ENCODE peak calls at places on chromosome 21, in five cellular contexts. P is H1, N is K562, H is HepG2, Z is SK-N-SH. X is an unnamed sample.

GRCh38 chr21:21997390-21998333 is 999.5 kb downstream of the NCAM2 start:
- DNase-seq in P (no peak), N (no peak), H (no peak), Z (no peak), X (no peak)

GRCh38 chr21:23853796-23854379 is 1753.4 kb downstream of the MRPL39 start:
- DNase-seq in P (no peak), N (peak), H (no peak), Z (peak), X (no peak)

GRCh38 chr21:36630485-36631206 is 68.3 kb upstream of the SIM2 start:
- DNase-seq in P (peak), N (peak), H (peak), Z (peak), X (no peak)

GRCh38 chr21:45971487-45972352 is 9.8 kb upstream of the COL6A1 start:
- DNase-seq in P (no peak), N (no peak), H (no peak), Z (peak), X (no peak)

GRCh38 chr21:46065215-46065992 is 32.5 kb upstream of the COL6A2 start:
- DNase-seq in P (no peak), N (no peak), H (no peak), Z (no peak), X (no peak)

GRCh38 chr21:37712204-37712934 is 203.9 kb downstream of the KCNJ6 start:
- DNase-seq in P (peak), N (peak), H (peak), Z (peak), X (no peak)

GRCh38 chr21:37862536-37862935 is 53.7 kb downstream of the KCNJ6 start:
- DNase-seq in P (peak), N (no peak), H (no peak), Z (peak), X (no peak)

GRCh38 chr21:15943009-15943666 is 213.4 kb downstream of the USP25 start:
- DNase-seq in P (no peak), N (no peak), H (peak), Z (no peak), X (no peak)

GRCh38 chr21:46145840-46146691 is 9.3 kb downstream of the FTCD start:
- DNase-seq in P (no peak), N (no peak), H (no peak), Z (no peak), X (no peak)

GRCh38 chr21:45539046-45539795 is 3.0 kb downstream of the SLC19A1 start:
- DNase-seq in P (peak), N (no peak), H (no peak), Z (no peak), X (no peak)

GRCh38 chr21:34844033-34844923 is 175.5 kb downstream of the CLIC6 start:
- DNase-seq in P (no peak), N (no peak), H (no peak), Z (no peak), X (no peak)

GRCh38 chr21:32653326-32653901 is 41.2 kb upstream of the CFAP298 start:
- DNase-seq in P (no peak), N (peak), H (peak), Z (peak), X (no peak)

GRCh38 chr21:32087452-32087851 is 191.4 kb downstream of the MIS18A start:
- DNase-seq in P (no peak), N (no peak), H (no peak), Z (no peak), X (no peak)

GRCh38 chr21:34580181-34580700 is 34.7 kb downstream of the RCAN1 start:
- DNase-seq in P (no peak), N (no peak), H (no peak), Z (no peak), X (no peak)

GRCh38 chr21:25689226-25689625 is 45.5 kb downstream of the ATP5PF start:
- DNase-seq in P (no peak), N (no peak), H (no peak), Z (no peak), X (no peak)

GRCh38 chr21:46391773-46392172 is 66.9 kb upstream of the DIP2A start:
- DNase-seq in P (no peak), N (no peak), H (no peak), Z (no peak), X (no peak)

GRCh38 chr21:46194374-46195334 is 10.4 kb upstream of the SPATC1L start:
- DNase-seq in P (peak), N (no peak), H (no peak), Z (peak), X (no peak)

GRCh38 chr21:41167348-41168342 is at the start of gene BACE2:
- DNase-seq in P (peak), N (peak), H (no peak), Z (peak), X (no peak)

GRCh38 chr21:42562258-42562657 is 48.6 kb downstream of the SLC37A1 start:
- DNase-seq in P (no peak), N (no peak), H (peak), Z (no peak), X (no peak)

GRCh38 chr21:42560517-42561179 is 47.0 kb downstream of the SLC37A1 start:
- DNase-seq in P (no peak), N (no peak), H (no peak), Z (no peak), X (no peak)

GRCh38 chr21:42562816-42563215 is 49.2 kb downstream of the SLC37A1 start:
- DNase-seq in P (no peak), N (no peak), H (no peak), Z (no peak), X (no peak)

GRCh38 chr21:42563261-42564045 is 49.8 kb downstream of the SLC37A1 start:
- DNase-seq in P (no peak), N (no peak), H (no peak), Z (no peak), X (no peak)

DNA sequence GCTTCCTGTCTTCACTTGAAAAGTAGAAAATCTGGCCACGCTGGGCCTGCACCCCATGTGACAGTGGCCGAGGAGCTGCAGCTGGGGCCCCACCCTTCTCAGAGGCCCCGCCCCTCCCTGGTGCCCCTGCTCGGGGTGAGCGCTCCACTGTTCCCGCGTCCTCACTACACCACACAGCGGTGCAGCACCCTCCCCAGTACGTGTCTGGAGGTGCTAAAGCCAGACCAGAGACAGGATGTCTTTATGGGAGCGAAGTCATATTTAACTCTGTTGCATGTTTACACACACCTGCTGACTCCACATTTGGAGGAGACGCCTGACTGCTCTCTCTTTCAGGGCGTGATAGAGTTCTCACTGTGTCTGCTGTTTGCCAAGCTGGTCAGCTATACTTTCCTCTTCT is 48.1 kb downstream of the SLC37A1 start:
- DNase-seq in P (no peak), N (peak), H (peak), Z (no peak), X (peak)
- TF ChIP-seq RFX5 in P (no peak), N (no peak), H (no peak), Z (no peak), X (no peak)

GRCh38 chr21:30340714-30341573 is 3.5 kb upstream of the KRTAP27-1 start:
- DNase-seq in P (peak), N (peak), H (peak), Z (peak), X (no peak)
- TF ChIP-seq JUND in P (no peak), N (no peak), H (no peak), Z (no peak), X (no peak)

DNA sequence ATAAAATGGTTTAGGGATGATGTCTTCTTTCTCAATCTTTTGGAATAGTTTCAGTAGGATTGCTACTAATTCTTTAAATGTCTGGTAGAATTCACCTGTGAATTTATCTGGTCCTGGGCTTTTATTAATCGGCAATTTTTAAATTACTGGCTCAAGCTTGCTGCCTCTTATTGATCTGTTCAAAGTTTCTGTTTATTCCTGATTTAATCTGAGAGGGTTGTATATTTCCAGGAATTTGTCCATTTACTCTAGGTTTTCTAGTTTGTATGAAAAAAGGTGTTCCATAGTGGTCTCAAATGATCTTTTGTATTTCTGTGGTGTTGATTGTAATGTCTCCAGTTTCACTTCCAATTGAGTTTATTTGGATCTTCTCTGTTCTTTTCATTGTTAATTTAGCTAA is 617.8 kb downstream of the LTN1 start:
- DNase-seq in P (no peak), N (no peak), H (no peak), Z (no peak), X (no peak)
- TF ChIP-seq RFX5 in P (no peak), N (no peak), H (no peak), Z (no peak), X (no peak)

DNA sequence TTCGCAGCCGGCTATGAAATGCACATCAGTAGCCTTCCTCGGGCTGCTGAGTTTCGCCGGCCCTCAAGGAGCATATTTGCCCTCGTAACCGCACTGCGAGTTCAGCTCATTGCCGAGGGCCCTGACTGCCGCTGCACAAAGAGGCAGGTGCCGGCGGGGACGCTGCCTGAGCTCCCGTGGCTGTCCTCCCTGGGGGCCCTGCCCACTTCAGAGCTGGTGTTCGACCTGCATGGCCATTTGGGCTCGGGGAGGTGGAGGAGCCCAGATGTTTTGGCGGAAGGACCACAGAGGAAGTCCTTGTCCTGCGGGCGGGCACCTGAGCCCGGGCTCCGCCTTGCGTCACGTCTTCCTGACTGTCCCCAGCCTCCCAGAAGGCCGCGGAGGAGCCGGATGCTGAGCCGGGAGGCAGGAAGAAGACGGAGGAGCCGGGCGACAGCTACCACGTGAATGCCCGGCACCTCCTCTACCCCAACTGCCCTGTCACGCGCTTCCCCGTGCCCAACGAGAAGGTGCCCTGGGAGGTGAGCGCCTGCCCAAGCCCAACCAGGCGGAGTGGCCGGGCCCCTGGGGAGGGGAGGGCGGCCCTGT is 29.9 kb upstream of the LRRC3 start:
- DNase-seq in P (no peak), N (no peak), H (no peak), Z (no peak), X (no peak)
- TF ChIP-seq JUND in P (no peak), N (no peak), H (no peak), Z (no peak), X (no peak)

GRCh38 chr21:17397703-17398102 is 115.1 kb upstream of the CXADR start:
- DNase-seq in P (no peak), N (no peak), H (no peak), Z (no peak), X (no peak)
- TF ChIP-seq RFX5 in P (no peak), N (no peak), H (no peak), Z (no peak), X (no peak)

DNA sequence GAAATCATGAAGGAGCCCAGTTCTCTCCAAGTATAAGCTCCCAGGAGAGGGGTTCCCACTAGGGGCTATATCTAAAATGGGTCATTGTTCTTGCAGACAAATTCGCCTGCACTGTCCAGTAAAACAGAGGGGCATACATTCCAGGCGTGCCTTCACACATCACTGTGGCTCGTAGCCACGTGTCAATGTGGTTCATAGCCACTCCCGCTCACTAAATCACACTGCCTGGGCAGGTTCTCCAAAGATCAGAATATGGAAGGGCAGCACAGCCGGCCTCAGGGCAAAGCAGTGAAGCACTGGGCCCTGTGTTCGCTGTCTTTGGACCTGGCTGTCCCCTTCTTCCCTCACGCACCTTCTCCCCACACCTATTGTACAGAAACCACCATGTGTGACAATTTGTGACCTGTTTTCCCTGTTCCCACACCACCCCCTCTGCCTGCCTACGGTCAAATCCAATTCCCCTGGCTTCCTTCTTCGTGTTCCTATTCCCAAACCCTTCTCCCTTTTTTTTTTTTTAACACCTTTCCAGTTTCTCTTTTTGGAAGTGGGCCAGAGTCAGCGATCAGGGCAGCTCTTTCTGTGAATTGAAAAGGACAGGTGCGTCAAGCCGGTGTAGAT is 26.9 kb upstream of the ABCG1 start:
- DNase-seq in P (no peak), N (no peak), H (no peak), Z (no peak), X (no peak)
- TF ChIP-seq JUND in P (no peak), N (no peak), H (no peak), Z (no peak), X (no peak)

GRCh38 chr21:38918629-38919346 is 113.1 kb downstream of the ETS2 start:
- DNase-seq in P (no peak), N (no peak), H (peak), Z (no peak), X (no peak)

GRCh38 chr21:38914531-38915385 is 109.0 kb downstream of the ETS2 start:
- DNase-seq in P (peak), N (no peak), H (peak), Z (no peak), X (no peak)

GRCh38 chr21:38915546-38915945 is 109.8 kb downstream of the ETS2 start:
- DNase-seq in P (no peak), N (no peak), H (no peak), Z (no peak), X (no peak)

GRCh38 chr21:38916214-38916964 is 110.7 kb downstream of the ETS2 start:
- DNase-seq in P (no peak), N (no peak), H (peak), Z (no peak), X (no peak)

GRCh38 chr21:38917045-38917774 is 111.5 kb downstream of the ETS2 start:
- DNase-seq in P (no peak), N (no peak), H (peak), Z (no peak), X (no peak)
- TF ChIP-seq RFX5 in P (no peak), N (no peak), H (no peak), Z (no peak), X (no peak)